ENCODE peak calls at places on chromosomes 2 and 18, in four cellular contexts. M is PC-9, W is K562, F is HTR-8/SVneo. U is an unnamed sample.

GRCh38 chr18:36158261-36158867 is 28.7 kb downstream of the ELP2 start:
- DNase-seq in M (no peak), F (no peak), W (no peak), U (peak)

GRCh38 chr2:128169497-128169896 is 78.5 kb downstream of the UGGT1 start:
- DNase-seq in F (no peak), W (no peak), M (no peak), U (peak)

GRCh38 chr18:41338341-41338740 is 616.7 kb upstream of the PIK3C3 start:
- DNase-seq in M (no peak), F (no peak), W (no peak), U (no peak)

GRCh38 chr2:68757081-68757480 is 22.5 kb downstream of the ARHGAP25 start:
- DNase-seq in F (no peak), W (no peak), M (no peak), U (no peak)

GRCh38 chr2:190441564-190441963 is 33.4 kb downstream of the MFSD6 start:
- DNase-seq in W (no peak), M (no peak), F (no peak), U (no peak)

GRCh38 chr18:2997846-2998599 is 14.9 kb downstream of the LPIN2 start:
- DNase-seq in W (no peak), F (no peak), M (no peak), U (no peak)

GRCh38 chr2:89818873-89819272 is 1127.4 kb downstream of the RPIA start:
- DNase-seq in W (no peak), F (no peak), M (no peak), U (no peak)

GRCh38 chr2:170525566-170525900 is 189.6 kb upstream of the SP5 start:
- DNase-seq in F (peak), W (peak), M (peak), U (peak)

GRCh38 chr2:151796774-151797173 is 31.4 kb downstream of the ARL5A start:
- DNase-seq in M (no peak), W (no peak), F (no peak), U (no peak)

GRCh38 chr2:18777250-18777812 is 188.0 kb upstream of the NT5C1B start:
- DNase-seq in W (no peak), M (no peak), F (no peak), U (no peak)

GRCh38 chr18:41326311-41326710 is 628.7 kb upstream of the PIK3C3 start:
- DNase-seq in M (no peak), F (no peak), W (no peak), U (no peak)

GRCh38 chr2:147181351-147182029 is 663.3 kb upstream of the ACVR2A start:
- DNase-seq in F (no peak), W (no peak), M (no peak), U (no peak)

GRCh38 chr2:122323927-122324326 is 568.5 kb downstream of the TSN start:
- DNase-seq in F (no peak), W (no peak), M (no peak), U (no peak)

GRCh38 chr2:147017976-147018645 is 826.7 kb upstream of the ACVR2A start:
- DNase-seq in M (no peak), F (no peak), W (no peak), U (no peak)